ENCODE peak calls at places on chromosomes 6 and 20, in four cellular contexts. L, U, O and H are unnamed samples.

GRCh38 chr6:9511157-9511556 is 903.7 kb downstream of the TFAP2A start:
- DNase-seq in L (no peak), U (no peak), O (no peak), H (no peak)

GRCh38 chr6:44940367-44940766 is 387.8 kb upstream of the RUNX2 start:
- DNase-seq in L (no peak), U (no peak), O (no peak), H (no peak)

GRCh38 chr6:125829433-125829832 is 38.7 kb downstream of the NCOA7 start:
- DNase-seq in L (no peak), U (no peak), O (no peak), H (no peak)

GRCh38 chr6:106446983-106447382 is 86.5 kb downstream of the CRYBG1 start:
- DNase-seq in L (no peak), U (no peak), O (no peak), H (no peak)

GRCh38 chr6:158020272-158020711 is 38.6 kb downstream of the SYNJ2 start:
- DNase-seq in L (no peak), U (no peak), O (no peak), H (peak; percentile 35)

GRCh38 chr6:84546427-84546914 is 217.9 kb downstream of the TBX18 start:
- DNase-seq in L (peak; percentile 64), U (no peak), O (no peak), H (no peak)

GRCh38 chr20:50193169-50193850 is 2.7 kb downstream of the CEBPB start:
- DNase-seq in L (peak; percentile 60), U (no peak), O (no peak), H (peak; percentile 45)

GRCh38 chr6:35400901-35401311 is 51.2 kb upstream of the FANCE start:
- DNase-seq in L (peak; percentile 40), U (no peak), O (no peak), H (peak; percentile 100)

GRCh38 chr20:29876911-29877285 is 1380.6 kb upstream of the DEFB115 start:
- DNase-seq in L (no peak), U (no peak), O (no peak), H (no peak)

GRCh38 chr6:82570083-82570482 is 206.5 kb downstream of the TPBG start:
- DNase-seq in L (no peak), U (no peak), O (no peak), H (no peak)

GRCh38 chr20:57198359-57199072 is 67.9 kb downstream of the BMP7 start:
- DNase-seq in L (peak; percentile 39), U (no peak), O (no peak), H (no peak)

GRCh38 chr6:128519931-128520435 is 416 bp downstream of the PTPRK start:
- DNase-seq in L (no peak), U (no peak), O (peak; percentile 37), H (peak; percentile 75)

GRCh38 chr6:44561832-44562496 is 174.5 kb downstream of the CDC5L start:
- DNase-seq in L (no peak), U (no peak), O (no peak), H (no peak)

GRCh38 chr6:112298021-112298745 is 43.8 kb upstream of the LAMA4 start:
- DNase-seq in L (peak; percentile 92), U (no peak), O (no peak), H (peak; percentile 48)

GRCh38 chr20:63530788-63531160 is 6.4 kb downstream of the PTK6 start:
- DNase-seq in L (no peak), U (no peak), O (no peak), H (no peak)

GRCh38 chr6:33630014-33630413 is 8.9 kb downstream of the ITPR3 start:
- DNase-seq in L (no peak), U (no peak), O (no peak), H (no peak)

GRCh38 chr20:9555781-9556180 is 41.4 kb downstream of the LAMP5 start:
- DNase-seq in L (no peak), U (no peak), O (no peak), H (peak; percentile 91)

GRCh38 chr20:23547613-23548012 is 20.7 kb downstream of the CST9L start:
- DNase-seq in L (no peak), U (no peak), O (no peak), H (no peak)

GRCh38 chr20:53980101-53980500 is 90.3 kb downstream of the BCAS1 start:
- DNase-seq in L (no peak), U (no peak), O (no peak), H (no peak)

GRCh38 chr6:139919107-139920026 is 544.9 kb upstream of the CITED2 start:
- DNase-seq in L (no peak), U (no peak), O (no peak), H (no peak)

GRCh38 chr6:40754481-40755045 is 167.4 kb upstream of the LRFN2 start:
- DNase-seq in L (no peak), U (no peak), O (no peak), H (no peak)

GRCh38 chr6:90079555-90080490 is 185.6 kb downstream of the GJA10 start:
- DNase-seq in L (no peak), U (no peak), O (no peak), H (no peak)

GRCh38 chr6:159788757-159789376 is 535 bp downstream of the TCP1 start:
- DNase-seq in L (peak; percentile 41), U (peak; percentile 30), O (peak; percentile 25), H (peak; percentile 23)

GRCh38 chr6:131694832-131695426 is 6.3 kb downstream of the OR2A4 start:
- DNase-seq in L (peak; percentile 58), U (peak; percentile 36), O (peak; percentile 20), H (peak; percentile 43)

GRCh38 chr20:32484221-32485125 is 100.7 kb downstream of the NOL4L start:
- DNase-seq in L (peak; percentile 27), U (no peak), O (peak; percentile 36), H (no peak)

GRCh38 chr20:62624325-62624690 is 18.0 kb upstream of the SLCO4A1 start:
- DNase-seq in L (no peak), U (no peak), O (no peak), H (no peak)

GRCh38 chr6:121597654-121598053 is 162.2 kb downstream of the GJA1 start:
- DNase-seq in L (peak; percentile 72), U (no peak), O (no peak), H (peak; percentile 51)

GRCh38 chr20:54494303-54495006 is 19.1 kb downstream of the DOK5 start:
- DNase-seq in L (no peak), U (no peak), O (no peak), H (no peak)

GRCh38 chr20:53899351-53900167 is 170.8 kb downstream of the BCAS1 start:
- DNase-seq in L (peak; percentile 93), U (no peak), O (no peak), H (peak; percentile 96)

GRCh38 chr20:13739726-13740649 is 44.7 kb downstream of the ESF1 start:
- DNase-seq in L (no peak), U (no peak), O (no peak), H (no peak)

GRCh38 chr20:45311589-45312211 is 3.6 kb upstream of the MATN4 start:
- DNase-seq in L (peak; percentile 38), U (no peak), O (peak; percentile 40), H (no peak)

DNA sequence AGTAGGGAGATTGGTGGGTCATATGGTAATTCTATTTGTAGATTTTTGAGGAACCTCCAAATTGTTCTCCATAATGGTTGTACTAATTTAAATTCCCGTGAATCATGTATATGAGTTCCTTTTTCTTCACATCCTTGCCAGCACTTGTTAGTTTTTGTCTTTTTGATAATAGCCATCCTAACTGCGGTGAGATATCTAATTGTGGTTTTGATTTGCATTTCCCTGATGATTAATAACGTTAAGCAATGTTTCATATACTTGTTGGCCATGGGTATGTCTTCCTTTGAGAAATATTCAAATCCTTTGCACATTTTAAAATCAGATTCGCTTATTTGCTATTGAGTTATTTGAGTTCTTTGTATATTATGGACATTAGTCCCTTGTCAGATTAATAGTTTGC is 110.9 kb downstream of the JAG1 start:
- DNase-seq in L (peak; percentile 29), U (no peak), O (no peak), H (peak; percentile 72)
- H3K27ac ChIP-seq in L (no peak overlapping the region), U (no peak overlapping the region), O (no peak overlapping the region), H (no peak overlapping the region)

DNA sequence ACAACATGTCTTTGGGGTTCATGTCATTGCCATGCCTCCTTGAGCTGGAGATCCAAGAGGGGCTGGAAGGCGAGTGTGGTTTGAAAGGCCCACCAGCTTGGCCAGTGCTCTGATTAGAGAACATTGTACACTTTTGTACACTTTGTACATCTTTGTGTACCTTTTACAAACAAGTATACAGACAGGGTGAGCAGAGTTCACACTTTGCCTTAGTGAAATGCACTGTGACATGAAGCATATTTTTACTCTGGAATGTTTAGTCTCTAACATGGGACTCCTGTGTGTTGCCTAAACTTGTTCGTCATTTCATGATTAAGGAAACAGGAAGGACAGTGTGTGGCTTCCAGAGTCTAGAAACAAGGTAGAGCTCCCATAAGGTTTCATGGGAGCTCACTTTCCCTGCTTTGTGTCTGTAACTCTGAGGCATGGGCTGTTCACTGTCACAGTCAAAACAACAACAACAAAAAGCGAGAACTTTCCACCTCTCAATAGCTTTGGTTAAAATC is 225.8 kb upstream of the SOX4 start:
- DNase-seq in L (no peak), U (no peak), O (no peak), H (peak; percentile 33)
- TF ChIP-seq CTCF in L (no peak), U (no peak), O (no peak), H (no peak)

DNA sequence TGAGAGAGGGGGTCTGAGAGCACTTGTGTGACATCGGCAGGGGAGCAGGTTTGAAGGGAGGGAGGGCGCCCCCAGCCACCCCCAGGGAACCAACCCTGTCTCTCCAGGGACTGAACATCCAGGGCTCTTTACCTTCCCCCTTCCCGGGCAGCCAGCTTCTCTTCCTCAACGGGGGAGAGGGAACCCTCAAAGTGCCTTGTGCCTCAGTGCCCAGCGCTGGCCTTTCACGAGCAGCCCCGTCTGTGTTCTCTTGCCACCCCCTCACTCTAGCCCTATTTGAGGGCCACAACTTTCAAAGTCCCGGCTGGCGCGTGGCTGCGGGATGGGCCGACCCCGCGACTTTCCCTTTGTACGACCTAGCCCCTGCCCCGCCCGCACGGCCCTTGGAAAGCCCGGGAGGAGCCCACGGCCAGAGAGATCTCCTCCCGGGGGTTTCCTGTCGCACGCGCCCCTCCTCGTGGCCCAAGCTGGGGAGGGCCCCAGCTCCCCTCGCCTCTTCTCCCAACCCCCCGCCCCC is 608 bp downstream of the SCRT2 start:
- DNase-seq in L (no peak), U (no peak), O (no peak), H (no peak)
- H3K27ac ChIP-seq in L (no peak overlapping the region), U (no peak overlapping the region), O (no peak overlapping the region), H (no peak overlapping the region)

GRCh38 chr6:31729979-31730630 is 1.0 kb upstream of the DDAH2 start:
- DNase-seq in L (peak; percentile 89), U (peak; percentile 93), O (peak; percentile 92), H (peak; percentile 54)

GRCh38 chr6:31730631-31731086 is 1.6 kb upstream of the DDAH2 start:
- DNase-seq in L (no peak), U (no peak), O (no peak), H (no peak)

GRCh38 chr6:31727717-31728671 is 1.1 kb downstream of the DDAH2 start:
- DNase-seq in L (no peak), U (no peak), O (no peak), H (no peak)

GRCh38 chr6:31729515-31729978 is 448 bp upstream of the DDAH2 start:
- DNase-seq in L (peak; percentile 83), U (peak; percentile 93), O (peak; percentile 94), H (peak; percentile 80)

DNA sequence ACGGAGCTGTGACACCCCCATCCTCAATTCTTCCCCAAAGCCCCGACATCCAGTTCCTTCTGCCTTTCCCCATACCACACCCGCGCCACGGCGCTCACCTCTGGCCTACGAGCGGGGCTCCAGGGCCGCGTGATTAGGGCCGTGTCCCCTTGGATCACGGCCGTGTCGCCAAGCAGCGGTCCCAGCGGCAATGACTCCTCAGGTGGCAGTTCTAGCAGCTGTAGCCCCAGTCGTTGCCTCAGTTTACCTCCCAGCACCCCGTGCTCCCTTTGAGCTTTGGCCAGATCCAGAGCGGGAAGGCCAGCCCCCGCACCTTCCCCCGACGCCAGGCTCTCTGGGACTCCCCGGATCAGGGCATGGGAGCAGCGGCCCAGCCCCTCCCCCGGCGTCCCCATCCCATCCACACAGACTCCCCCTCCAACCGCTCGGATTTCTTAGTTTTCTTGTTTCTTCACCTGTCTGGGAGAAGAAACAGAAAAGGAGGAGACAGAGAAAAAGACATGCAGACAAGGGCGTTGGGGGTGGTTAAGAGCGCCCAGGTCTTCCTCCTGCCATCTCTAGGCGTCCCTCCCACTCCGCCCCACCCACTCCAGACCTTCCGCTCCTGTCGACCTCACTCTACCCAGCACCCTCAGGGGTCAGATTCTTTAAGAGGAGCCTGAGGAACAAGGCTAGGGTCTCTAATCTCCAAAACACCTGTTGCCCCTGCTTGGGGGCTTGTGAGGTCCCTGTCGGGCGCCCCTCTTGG is at the start of gene DDAH2:
- DNase-seq in L (no peak), U (no peak), O (no peak), H (no peak)
- TF ChIP-seq CTCF in L (no peak), U (peak; percentile 65), O (peak; percentile 66), H (peak; percentile 50)